ENCODE peak calls at places on chromosomes 5 and 9, in four cellular contexts. K, A, Z and X are unnamed samples.

GRCh38 chr9:112586600-112587155 is 100.1 kb downstream of the KIAA1958 start:
- DNase-seq in K (no peak), A (no peak), Z (no peak), X (no peak)

GRCh38 chr5:178625679-178626483 is 969 bp downstream of the CLK4 start:
- DNase-seq in K (no peak), A (peak; percentile 31), Z (no peak), X (no peak)

GRCh38 chr9:125889524-125890473 is 142.6 kb downstream of the PBX3 start:
- DNase-seq in K (no peak), A (peak; percentile 76), Z (no peak), X (no peak)

GRCh38 chr5:83095973-83096539 is 18.7 kb downstream of the XRCC4 start:
- DNase-seq in K (no peak), A (no peak), Z (peak; percentile 28), X (peak; percentile 74)

GRCh38 chr5:143435207-143435657 is 31.7 kb upstream of the NR3C1 start:
- DNase-seq in K (no peak), A (no peak), Z (no peak), X (no peak)

GRCh38 chr5:174533127-174533453 is 191.3 kb upstream of the MSX2 start:
- DNase-seq in K (no peak), A (no peak), Z (no peak), X (no peak)

GRCh38 chr5:68178579-68178978 is 37.0 kb upstream of the PIK3R1 start:
- DNase-seq in K (peak; percentile 11), A (no peak), Z (no peak), X (peak; percentile 3)

GRCh38 chr9:14156046-14156445 is 157.9 kb downstream of the NFIB start:
- DNase-seq in K (no peak), A (no peak), Z (no peak), X (no peak)

GRCh38 chr5:150070277-150070638 is 16.1 kb downstream of the CSF1R start:
- DNase-seq in K (no peak), A (no peak), Z (peak; percentile 21), X (no peak)

GRCh38 chr9:33676746-33677505 is 118.4 kb upstream of the PRSS3 start:
- DNase-seq in K (peak; percentile 37), A (peak; percentile 84), Z (no peak), X (no peak)

GRCh38 chr5:158880514-158881001 is 219.2 kb downstream of the EBF1 start:
- DNase-seq in K (no peak), A (no peak), Z (no peak), X (no peak)
- TF ChIP-seq ELF1 in K (no peak), A (no peak), Z (no peak), X (no peak)

GRCh38 chr5:43041131-43041668 is 1.1 kb upstream of the ANXA2R start:
- DNase-seq in K (no peak), A (no peak), Z (no peak), X (no peak)
- TF ChIP-seq ELF1 in K (no peak), A (no peak), Z (no peak), X (peak; percentile 1)

GRCh38 chr5:28896949-28897348 is 1858.6 kb upstream of the CDH9 start:
- DNase-seq in K (no peak), A (no peak), Z (peak; percentile 1), X (no peak)
- TF ChIP-seq ELF1 in K (no peak), A (no peak), Z (no peak), X (no peak)

GRCh38 chr5:116388564-116389258 is 185.9 kb downstream of the SEMA6A start:
- DNase-seq in K (no peak), A (no peak), Z (no peak), X (no peak)
- TF ChIP-seq ELF1 in K (no peak), A (no peak), Z (no peak), X (no peak)

GRCh38 chr9:136218673-136219072 is 13.7 kb upstream of the LHX3 start:
- DNase-seq in K (no peak), A (no peak), Z (no peak), X (no peak)

GRCh38 chr9:136218271-136218670 is 13.3 kb upstream of the LHX3 start:
- DNase-seq in K (no peak), A (no peak), Z (no peak), X (no peak)

GRCh38 chr9:136220017-136220729 is 15.2 kb upstream of the LHX3 start:
- DNase-seq in K (peak; percentile 42), A (no peak), Z (no peak), X (no peak)

GRCh38 chr9:136216541-136217240 is 11.8 kb upstream of the LHX3 start:
- DNase-seq in K (no peak), A (no peak), Z (no peak), X (no peak)

DNA sequence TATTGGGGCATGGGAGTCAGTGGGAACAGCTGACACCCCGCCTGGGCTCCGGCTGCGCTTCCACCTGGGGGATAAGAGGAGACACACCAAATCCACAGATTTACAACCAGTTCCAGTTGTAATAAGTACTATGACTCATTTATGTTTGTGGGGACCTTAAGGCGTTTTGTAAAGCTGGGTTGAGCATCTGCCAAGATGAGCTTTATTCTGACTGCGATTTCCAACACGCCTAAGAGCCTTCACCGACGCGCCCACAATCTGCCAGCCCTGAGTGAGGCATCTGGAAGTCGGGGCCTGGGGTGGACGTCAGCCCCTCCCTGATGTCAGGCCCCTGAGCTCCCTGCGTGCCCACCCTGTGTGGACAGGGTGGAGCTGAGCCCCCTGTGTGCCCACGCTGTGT is 14.3 kb upstream of the LHX3 start:
- DNase-seq in K (no peak), A (no peak), Z (no peak), X (no peak)
- TF ChIP-seq ELF1 in K (no peak), A (no peak), Z (no peak), X (no peak)

GRCh38 chr9:69432623-69433022 is 107.6 kb downstream of the ENTREP1 start:
- DNase-seq in K (no peak), A (no peak), Z (no peak), X (no peak)

GRCh38 chr9:69433426-69433825 is 108.4 kb downstream of the ENTREP1 start:
- DNase-seq in K (no peak), A (no peak), Z (no peak), X (no peak)

GRCh38 chr9:69431203-69431602 is 106.2 kb downstream of the ENTREP1 start:
- DNase-seq in K (no peak), A (no peak), Z (no peak), X (no peak)

GRCh38 chr9:69430206-69430605 is 105.2 kb downstream of the ENTREP1 start:
- DNase-seq in K (no peak), A (no peak), Z (no peak), X (no peak)

DNA sequence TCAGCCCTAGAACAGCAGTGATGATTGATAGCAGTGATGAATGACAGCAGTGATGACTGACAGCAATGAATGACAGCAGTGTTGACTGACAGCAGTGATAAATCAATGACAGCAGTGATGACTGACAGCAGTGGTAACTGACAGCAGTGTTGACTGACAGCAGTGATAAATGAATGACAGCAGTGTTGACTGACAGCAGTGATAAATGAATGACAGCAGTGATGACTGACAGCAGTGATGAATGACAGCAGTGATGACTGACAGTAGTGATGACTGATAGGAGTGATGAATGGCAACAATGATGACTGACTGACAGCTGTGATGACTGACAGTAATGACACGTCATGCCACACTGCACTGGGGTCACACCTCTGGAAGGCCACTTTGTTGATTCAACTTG is 106.8 kb downstream of the ENTREP1 start:
- DNase-seq in K (no peak), A (no peak), Z (no peak), X (no peak)
- TF ChIP-seq ELF1 in K (no peak), A (no peak), Z (no peak), X (no peak)

DNA sequence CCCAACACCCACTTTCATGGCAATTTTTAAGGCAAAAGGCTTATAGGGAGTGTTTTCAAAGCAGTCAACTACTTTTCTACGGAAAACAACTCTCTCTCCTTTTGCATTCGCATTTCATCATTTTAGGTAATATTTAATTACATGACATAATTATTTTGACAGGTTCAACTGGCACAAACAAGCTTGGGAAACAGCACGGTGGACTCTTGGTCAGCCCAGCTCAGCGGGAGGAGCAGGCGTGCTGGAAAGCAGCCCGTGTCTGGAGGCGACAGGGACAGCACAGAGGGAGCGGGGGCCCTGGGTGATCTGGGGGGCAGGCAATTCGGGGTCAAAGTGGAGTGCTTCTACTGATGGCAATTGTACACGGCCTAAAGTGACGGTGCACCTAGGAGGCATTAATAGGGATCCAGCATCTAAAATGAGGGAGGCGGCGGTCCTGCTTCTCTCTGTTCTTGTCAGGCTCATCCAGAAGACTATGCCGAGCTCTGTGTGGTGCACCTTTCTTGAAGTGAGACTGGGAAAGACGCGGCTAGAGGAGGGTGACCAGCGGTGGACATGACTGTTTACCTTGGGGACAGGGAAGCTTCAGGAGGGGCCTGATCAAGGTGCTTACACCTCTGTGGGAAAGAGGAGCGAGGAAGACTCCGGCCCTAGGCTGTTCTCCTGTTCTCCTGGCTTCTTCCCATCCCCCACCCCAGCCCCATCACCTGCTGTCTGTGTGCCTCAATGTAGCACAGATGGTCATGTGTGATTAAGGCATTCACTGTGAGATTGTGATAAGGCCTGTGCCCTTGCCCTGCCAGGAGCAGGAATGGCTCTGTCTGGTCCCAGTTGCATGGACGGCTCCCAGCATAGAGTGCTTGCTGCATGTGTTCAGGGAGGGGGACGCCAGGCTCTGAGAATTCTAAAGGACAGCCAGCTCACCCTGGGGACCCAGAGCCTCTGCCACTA is 3.4 kb downstream of the MYMK start:
- DNase-seq in K (no peak), A (no peak), Z (peak; percentile 49), X (no peak)
- TF ChIP-seq ELF1 in K (no peak), A (no peak), Z (no peak), X (no peak)

GRCh38 chr9:38707885-38708640 is 11.9 kb downstream of the FAM240B start:
- DNase-seq in K (peak; percentile 12), A (no peak), Z (no peak), X (no peak)
- TF ChIP-seq ELF1 in K (no peak), A (no peak), Z (no peak), X (no peak)

GRCh38 chr5:154709368-154710305 is 45.5 kb upstream of the LARP1 start:
- DNase-seq in K (no peak), A (no peak), Z (no peak), X (no peak)

GRCh38 chr5:154708845-154709244 is 46.3 kb upstream of the LARP1 start:
- DNase-seq in K (no peak), A (no peak), Z (peak; percentile 70), X (peak; percentile 57)

GRCh38 chr5:154713615-154714125 is 41.5 kb upstream of the LARP1 start:
- DNase-seq in K (no peak), A (no peak), Z (peak; percentile 81), X (no peak)

GRCh38 chr5:154714271-154714986 is 40.7 kb upstream of the LARP1 start:
- DNase-seq in K (no peak), A (no peak), Z (peak; percentile 66), X (no peak)

GRCh38 chr5:154712518-154713437 is 42.4 kb upstream of the LARP1 start:
- DNase-seq in K (no peak), A (no peak), Z (no peak), X (peak; percentile 46)
- TF ChIP-seq ELF1 in K (no peak), A (no peak), Z (no peak), X (no peak)

GRCh38 chr5:73448451-73449136 is at the start of gene FOXD1:
- DNase-seq in K (peak; percentile 48), A (peak; percentile 80), Z (peak; percentile 32), X (peak; percentile 92)
- TF ChIP-seq ELF1 in K (no peak), A (no peak), Z (no peak), X (no peak)